ENCODE peak calls at places on chromosomes 12 and 14, in four cellular contexts. G is NCI-H187 treated with DMSO at 0.1 percent for 48 hours, J is NCI-H774, S is activated T-cell treated with anti-CD3 and anti-CD28 coated beads for 1 hour. D is an unnamed sample.

GRCh38 chr14:64912256-64912655 is 2.0 kb upstream of the CHURC1 start:
- DNase-seq in J (no peak), S (no peak), G (no peak), D (no peak)

GRCh38 chr12:88223519-88223918 is 81.4 kb downstream of the TMTC3 start:
- DNase-seq in S (no peak), G (no peak), J (no peak), D (no peak)

GRCh38 chr14:100025111-100025510 is 40.1 kb upstream of the EVL start:
- DNase-seq in S (no peak), J (no peak), G (no peak), D (peak)

GRCh38 chr14:58637040-58637390 is 747 bp upstream of the DACT1 start:
- DNase-seq in S (peak), J (no peak), G (no peak), D (no peak)

GRCh38 chr12:39884616-39885125 is 221.2 kb downstream of the SLC2A13 start:
- DNase-seq in J (no peak), S (no peak), G (no peak), D (no peak)

GRCh38 chr14:23040100-23040499 is 1.9 kb upstream of the PSMB11 start:
- DNase-seq in J (no peak), G (no peak), S (no peak), D (no peak)

GRCh38 chr12:131699434-131699833 is 11.5 kb upstream of the SFSWAP start:
- DNase-seq in S (no peak), G (no peak), J (no peak), D (no peak)

GRCh38 chr12:89918172-89918880 is 209.7 kb upstream of the ATP2B1 start:
- DNase-seq in J (peak), S (no peak), G (no peak), D (no peak)

GRCh38 chr12:49941556-49942511 is 8.7 kb upstream of the AQP2 start:
- DNase-seq in J (no peak), G (no peak), S (no peak), D (no peak)

GRCh38 chr12:123388218-123388947 is 4.5 kb downstream of the KMT5A start:
- DNase-seq in G (no peak), J (peak), S (peak), D (peak)

GRCh38 chr14:94342334-94342934 is 19.3 kb upstream of the SERPINA6 start:
- DNase-seq in S (no peak), G (no peak), J (peak), D (peak)

GRCh38 chr14:74882103-74882920 is 596 bp downstream of the DLST start:
- DNase-seq in G (no peak), J (no peak), S (peak), D (peak)

GRCh38 chr14:54807881-54808280 is 94.7 kb downstream of the GCH1 start:
- DNase-seq in S (no peak), G (no peak), J (no peak), D (no peak)

GRCh38 chr12:132318135-132318534 is 11.3 kb downstream of the GALNT9 start:
- DNase-seq in S (no peak), G (no peak), J (no peak), D (no peak)

GRCh38 chr14:90510208-90510607 is 113.4 kb downstream of the CALM1 start:
- DNase-seq in J (peak), S (no peak), G (no peak), D (no peak)

GRCh38 chr12:9039397-9039977 is 50.1 kb downstream of the KLRG1 start:
- DNase-seq in G (no peak), J (peak), S (no peak), D (peak)

GRCh38 chr14:71380271-71380670 is 473.0 kb downstream of the PCNX1 start:
- DNase-seq in J (no peak), G (no peak), S (no peak), D (no peak)

GRCh38 chr12:2301531-2302461 is 249.0 kb downstream of the CACNA1C start:
- DNase-seq in G (no peak), J (no peak), S (no peak), D (no peak)

GRCh38 chr14:24187538-24187915 is 1.1 kb downstream of the IPO4 start:
- DNase-seq in J (no peak), S (no peak), G (no peak), D (no peak)

GRCh38 chr12:41468756-41469155 is 280.6 kb downstream of the PDZRN4 start:
- DNase-seq in G (no peak), J (no peak), S (no peak), D (no peak)

GRCh38 chr14:68786491-68787234 is 6.2 kb downstream of the ZFP36L1 start:
- DNase-seq in J (no peak), G (no peak), S (no peak), D (no peak)

GRCh38 chr14:88327497-88327896 is 4.4 kb upstream of the KCNK10 start:
- DNase-seq in J (no peak), S (no peak), G (no peak), D (no peak)

GRCh38 chr12:3973269-3973884 is 100.2 kb upstream of the PARP11 start:
- DNase-seq in S (no peak), G (no peak), J (no peak), D (no peak)

GRCh38 chr14:64942531-64943111 is at the start of gene GPX2:
- DNase-seq in G (peak), S (no peak), J (peak), D (no peak)

GRCh38 chr14:81400852-81401251 is 728 bp upstream of the STON2 start:
- DNase-seq in J (no peak), S (no peak), G (no peak), D (peak)

GRCh38 chr12:92608418-92609091 is 94.2 kb upstream of the PLEKHG7 start:
- DNase-seq in G (no peak), J (peak), S (no peak), D (no peak)

GRCh38 chr12:6943387-6943718 is 263 bp upstream of the RNU7-1 start:
- DNase-seq in J (peak), S (no peak), G (peak), D (peak)

GRCh38 chr12:1884651-1885050 is 33.8 kb downstream of the CACNA2D4 start:
- DNase-seq in J (no peak), S (no peak), G (no peak), D (no peak)

GRCh38 chr12:47209014-47209413 is 129.3 kb upstream of the AMIGO2 start:
- DNase-seq in J (no peak), S (no peak), G (no peak), D (no peak)

D was measured in H54.